ENCODE peak calls at places on chromosomes 13 and 19, in four cellular contexts. Z, P, G and K are unnamed samples.

GRCh38 chr19:35156673-35157014 is 2.1 kb downstream of the FXYD5 start:
- DNase-seq in P (no peak), Z (no peak), G (no peak), K (no peak)

GRCh38 chr19:12786149-12786870 is 5.0 kb upstream of the JUNB start:
- DNase-seq in P (peak), Z (no peak), G (no peak), K (no peak)

GRCh38 chr19:47699360-47699917 is 13.8 kb upstream of the EHD2 start:
- DNase-seq in P (no peak), Z (peak), G (no peak), K (peak)

GRCh38 chr13:40319699-40320586 is 346.5 kb downstream of the FOXO1 start:
- DNase-seq in G (no peak), Z (no peak), P (no peak), K (no peak)

GRCh38 chr19:4988770-4989251 is 19.9 kb downstream of the KDM4B start:
- DNase-seq in Z (peak), G (peak), P (peak), K (peak)

GRCh38 chr13:113586661-113587479 is 2.3 kb downstream of the TFDP1 start:
- DNase-seq in Z (peak), G (no peak), P (no peak), K (no peak)

GRCh38 chr13:42215578-42216421 is 56.2 kb upstream of the AKAP11 start:
- DNase-seq in G (peak), Z (peak), P (no peak), K (peak)

GRCh38 chr13:106847049-106847448 is 279.1 kb upstream of the ARGLU1 start:
- DNase-seq in G (no peak), Z (no peak), P (no peak), K (no peak)

GRCh38 chr19:58569943-58570670 is 3.0 kb downstream of the MZF1 start:
- DNase-seq in Z (peak), P (no peak), G (no peak), K (no peak)

GRCh38 chr13:23656637-23657036 is 86.4 kb downstream of the TNFRSF19 start:
- DNase-seq in G (peak), Z (no peak), P (no peak), K (peak)

GRCh38 chr13:75359266-75359665 is 122.7 kb downstream of the TBC1D4 start:
- DNase-seq in G (peak), Z (no peak), P (no peak), K (peak)

GRCh38 chr19:9667898-9668297 is 7.0 kb downstream of the ZNF562 start:
- DNase-seq in P (no peak), G (no peak), Z (no peak), K (no peak)

GRCh38 chr13:102873653-102874052 is 27.8 kb downstream of the ERCC5 start:
- DNase-seq in P (no peak), G (peak), Z (no peak), K (peak)

GRCh38 chr19:49818691-49819331 is 722 bp downstream of the MED25 start:
- DNase-seq in Z (no peak), P (no peak), G (no peak), K (no peak)

GRCh38 chr13:21095311-21095710 is 33.9 kb upstream of the LATS2 start:
- DNase-seq in Z (no peak), P (no peak), G (no peak), K (no peak)

GRCh38 chr19:18300930-18301717 is 19.7 kb upstream of the JUND start:
- DNase-seq in P (no peak), Z (no peak), G (peak), K (peak)

GRCh38 chr13:70890289-70890688 is 782.0 kb upstream of the KLHL1 start:
- DNase-seq in Z (no peak), G (no peak), P (no peak), K (no peak)

GRCh38 chr19:805600-806550 is 8.6 kb downstream of the PTBP1 start:
- DNase-seq in G (no peak), P (no peak), Z (no peak), K (no peak)

GRCh38 chr13:75318138-75318833 is 163.7 kb downstream of the TBC1D4 start:
- DNase-seq in Z (no peak), P (no peak), G (no peak), K (no peak)

GRCh38 chr13:112748947-112749346 is 59.1 kb downstream of the ATP11A start:
- DNase-seq in G (no peak), P (peak), Z (no peak), K (no peak)

GRCh38 chr13:73000027-73000674 is 58.7 kb upstream of the KLF5 start:
- DNase-seq in G (peak), P (no peak), Z (no peak), K (peak)

GRCh38 chr13:102197193-102197592 is 204.7 kb downstream of the FGF14 start:
- DNase-seq in Z (peak), P (no peak), G (peak), K (peak)

GRCh38 chr19:40398417-40399056 is 8.6 kb upstream of the HIPK4 start:
- DNase-seq in Z (no peak), P (no peak), G (peak), K (no peak)

GRCh38 chr19:5293607-5294089 is 47.0 kb downstream of the PTPRS start:
- DNase-seq in Z (peak), G (peak), P (no peak), K (peak)

GRCh38 chr13:42814868-42815267 is 33.5 kb downstream of the FAM216B start:
- DNase-seq in Z (no peak), G (peak), P (no peak), K (peak)

GRCh38 chr19:13060964-13061927 is 41.4 kb downstream of the LYL1 start:
- DNase-seq in P (peak), Z (peak), G (peak), K (peak)

GRCh38 chr19:9958451-9958850 is 22.1 kb upstream of the OLFM2 start:
- DNase-seq in G (peak), P (no peak), Z (no peak), K (peak)

GRCh38 chr19:23404676-23405075 is 9.4 kb upstream of the ZNF91 start:
- DNase-seq in Z (no peak), P (no peak), G (no peak), K (no peak)

GRCh38 chr19:2865334-2866221 is 1.6 kb upstream of the ZNF556 start:
- DNase-seq in G (no peak), P (no peak), Z (no peak), K (no peak)

GRCh38 chr19:2863818-2864217 is 3.3 kb upstream of the ZNF556 start:
- DNase-seq in P (no peak), Z (no peak), G (no peak), K (no peak)

GRCh38 chr19:2869618-2870017 is 2.5 kb downstream of the ZNF556 start:
- DNase-seq in G (no peak), P (no peak), Z (no peak), K (no peak)

GRCh38 chr19:2866495-2867024 is 575 bp upstream of the ZNF556 start:
- DNase-seq in Z (no peak), G (no peak), P (no peak), K (no peak)

DNA sequence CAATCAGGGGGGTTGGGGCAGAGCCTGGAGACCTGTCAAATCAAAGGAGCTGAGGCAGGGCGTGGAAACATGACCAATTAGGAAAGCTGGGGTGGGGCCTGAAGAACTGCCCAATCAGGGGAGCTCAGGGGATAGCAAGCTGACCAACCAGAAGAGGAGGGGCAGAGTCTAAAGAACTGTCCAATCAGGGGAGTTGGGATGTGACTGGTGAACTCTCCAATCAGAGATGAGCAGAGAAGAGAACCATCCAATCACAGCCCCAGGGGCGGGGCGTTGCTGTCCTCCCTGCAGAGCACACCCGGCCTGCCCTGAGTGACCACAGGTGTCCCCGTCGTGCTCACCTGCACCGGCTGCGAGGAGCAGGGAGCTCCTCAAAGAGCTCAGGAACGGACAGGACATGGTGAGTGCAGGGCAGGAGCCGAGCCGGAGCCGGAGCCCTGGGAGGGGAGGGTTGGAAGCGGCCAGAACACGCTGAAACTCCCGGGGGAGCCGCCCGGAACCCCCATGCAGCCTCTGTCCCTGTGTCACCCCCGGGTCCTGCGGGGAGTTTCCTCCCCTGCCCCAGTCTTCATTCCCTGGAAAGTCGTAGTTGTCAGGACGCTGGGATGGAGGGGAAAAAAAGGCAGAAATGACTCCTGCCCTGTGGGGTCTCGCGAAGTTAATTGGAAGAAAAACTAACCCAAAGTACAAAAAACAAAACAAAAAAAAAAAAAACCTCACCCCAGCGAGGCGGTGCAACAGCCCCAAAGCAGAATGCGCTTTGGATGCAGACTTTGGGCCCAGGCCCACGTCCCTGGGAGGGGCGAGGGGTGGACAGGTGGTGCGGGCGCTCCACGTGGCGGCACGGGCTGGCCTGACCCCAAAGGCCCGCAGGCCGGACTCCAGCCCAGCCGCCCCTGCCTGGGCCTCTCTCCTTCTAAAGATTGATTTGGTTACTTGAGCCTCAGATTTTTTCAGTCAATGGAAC is at the start of gene ZNF556:
- DNase-seq in P (no peak), Z (peak), G (no peak), K (no peak)
- H3K4me3 ChIP-seq in P (no peak), Z (no peak), G (no peak), K (no peak)

GRCh38 chr19:54653181-54653809 is 9.5 kb upstream of the LILRB4 start:
- DNase-seq in G (peak), P (no peak), Z (no peak), K (peak)
- TF ChIP-seq CTCF in G (peak), P (peak), Z (peak), K (peak)

GRCh38 chr19:1811472-1811894 is 593 bp downstream of the ATP8B3 start:
- DNase-seq in G (peak), P (no peak), Z (no peak), K (peak)
- H3K4me3 ChIP-seq in G (peak), P (peak), Z (no peak), K (peak)

DNA sequence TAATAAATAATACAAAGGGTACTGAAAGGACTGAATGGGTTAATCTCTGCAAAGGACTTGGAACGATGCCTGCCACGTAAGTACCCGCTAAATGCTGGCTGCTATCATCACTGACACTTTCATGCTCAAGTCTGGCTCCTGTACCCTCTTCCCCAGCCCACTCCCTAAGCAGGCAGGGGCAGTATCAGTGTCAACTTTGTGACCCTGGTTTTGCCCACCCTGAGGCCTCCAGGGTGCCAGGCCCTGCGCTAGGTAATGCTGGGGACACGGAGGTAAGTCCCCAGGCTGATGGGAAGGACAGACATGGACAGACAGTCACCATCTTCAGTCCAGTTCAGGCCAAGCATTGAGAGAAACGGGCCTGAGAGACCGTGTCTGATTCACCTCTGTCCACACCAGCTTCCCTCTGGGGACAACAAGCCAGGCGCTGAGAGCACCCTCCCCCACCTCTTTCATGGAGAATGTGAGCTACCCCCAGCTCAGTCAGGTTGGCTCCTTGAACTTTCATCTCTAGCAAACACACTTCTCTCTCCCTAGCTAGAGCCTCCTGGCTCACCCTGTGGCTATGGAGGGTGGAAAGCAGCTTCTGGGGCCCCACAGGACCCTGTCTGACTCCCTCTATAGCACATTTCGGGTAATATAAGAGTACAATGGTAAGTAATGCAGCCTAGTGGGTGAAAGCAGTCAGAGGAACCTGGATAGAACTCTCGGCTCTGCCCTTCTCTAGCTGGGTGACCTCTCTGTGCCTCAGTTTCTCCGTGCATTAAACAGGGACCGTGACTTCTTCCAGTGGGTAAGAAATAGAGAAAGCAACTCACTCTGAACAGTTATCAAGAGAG is 758 bp downstream of the ETFB start:
- DNase-seq in P (no peak), G (peak), Z (no peak), K (peak)
- TF ChIP-seq CTCF in P (no peak), G (no peak), Z (no peak), K (peak)

DNA sequence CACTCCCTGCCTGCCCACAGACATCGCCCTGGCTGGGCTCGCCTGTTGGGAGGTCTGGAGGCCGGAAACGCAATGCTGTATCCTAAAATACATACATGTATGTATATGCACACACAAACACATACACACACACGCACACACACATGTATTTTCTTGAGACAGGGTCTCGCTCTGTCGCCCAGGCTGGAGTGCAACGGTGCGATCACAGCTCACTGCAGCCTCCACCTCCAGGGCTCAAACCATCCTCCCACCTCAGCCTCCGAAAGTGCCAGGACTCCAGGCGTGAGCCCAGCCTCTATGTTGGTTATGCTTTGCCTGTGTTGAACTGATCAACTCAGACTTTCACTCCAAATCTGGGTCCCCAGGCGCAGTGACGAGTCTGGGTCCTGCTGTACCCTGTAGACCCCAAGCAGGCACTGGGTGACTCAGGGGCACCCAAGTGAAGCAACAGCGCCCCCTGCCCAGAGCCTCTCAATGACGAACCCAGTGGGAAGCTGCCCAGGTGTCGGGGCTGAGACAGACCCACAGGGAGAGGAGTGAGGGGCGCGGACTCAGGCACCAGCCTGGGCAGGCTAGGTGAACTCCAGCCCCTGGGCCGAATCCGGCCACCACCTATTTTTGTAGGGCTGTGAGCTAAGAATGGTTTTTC is 27.4 kb upstream of the CACTIN start:
- DNase-seq in Z (peak), G (no peak), P (no peak), K (no peak)
- H3K4me3 ChIP-seq in Z (no peak), G (no peak), P (no peak), K (no peak)

DNA sequence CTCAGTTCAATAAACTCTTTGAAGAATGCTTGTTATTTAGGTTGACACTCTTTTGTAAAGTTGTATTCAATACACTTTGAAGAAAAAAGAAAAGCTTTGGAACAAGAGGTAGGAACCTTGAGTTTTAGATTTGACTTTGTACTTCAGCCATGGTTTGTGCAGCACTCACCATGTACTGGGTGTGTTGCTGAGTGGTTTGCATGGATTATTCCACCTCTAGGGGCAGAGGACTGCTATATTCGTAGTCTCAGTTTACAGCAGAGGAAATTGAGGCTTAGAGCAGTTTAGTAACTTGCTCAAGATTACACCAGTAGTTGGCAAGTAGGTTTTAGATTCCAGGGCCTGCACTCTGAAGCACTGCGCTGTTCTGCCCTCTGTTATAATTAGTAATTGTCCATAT is 68.8 kb downstream of the DNAJC3 start:
- DNase-seq in G (no peak), P (no peak), Z (no peak), K (no peak)
- TF ChIP-seq CTCF in G (peak), P (no peak), Z (peak), K (peak)

GRCh38 chr19:17296278-17296677 is 6.9 kb downstream of the ABHD8 start:
- DNase-seq in Z (no peak), G (peak), P (no peak), K (no peak)

GRCh38 chr19:17296976-17297375 is 6.2 kb downstream of the ABHD8 start:
- DNase-seq in G (no peak), Z (no peak), P (no peak), K (no peak)

GRCh38 chr19:17292301-17293074 is 10.7 kb downstream of the ABHD8 start:
- DNase-seq in Z (peak), G (peak), P (peak), K (peak)

GRCh38 chr19:17294051-17294891 is 9.0 kb downstream of the ABHD8 start:
- DNase-seq in G (no peak), Z (peak), P (no peak), K (peak)

DNA sequence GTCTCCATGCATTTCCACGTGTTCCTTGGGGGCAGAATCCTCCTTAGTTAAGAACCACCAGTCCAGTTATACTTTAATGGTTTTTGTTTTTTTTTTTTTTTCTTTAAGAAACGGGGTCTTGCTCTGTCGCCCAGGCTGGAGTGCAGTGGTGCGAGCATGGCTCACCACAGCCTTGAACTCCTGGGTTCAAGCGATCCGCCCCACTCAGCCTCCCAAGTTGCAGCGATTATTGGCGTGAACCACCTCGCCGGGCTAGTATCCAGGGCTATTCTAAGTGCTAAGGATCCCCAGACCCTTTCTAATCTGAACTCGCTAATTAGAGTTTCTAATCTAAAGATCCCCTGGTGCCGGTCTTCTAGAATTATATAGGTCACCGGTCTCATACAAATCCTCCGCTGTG is 9.6 kb downstream of the ABHD8 start:
- DNase-seq in G (no peak), Z (no peak), P (no peak), K (no peak)
- H3K4me3 ChIP-seq in G (no peak), Z (no peak), P (no peak), K (no peak)

DNA sequence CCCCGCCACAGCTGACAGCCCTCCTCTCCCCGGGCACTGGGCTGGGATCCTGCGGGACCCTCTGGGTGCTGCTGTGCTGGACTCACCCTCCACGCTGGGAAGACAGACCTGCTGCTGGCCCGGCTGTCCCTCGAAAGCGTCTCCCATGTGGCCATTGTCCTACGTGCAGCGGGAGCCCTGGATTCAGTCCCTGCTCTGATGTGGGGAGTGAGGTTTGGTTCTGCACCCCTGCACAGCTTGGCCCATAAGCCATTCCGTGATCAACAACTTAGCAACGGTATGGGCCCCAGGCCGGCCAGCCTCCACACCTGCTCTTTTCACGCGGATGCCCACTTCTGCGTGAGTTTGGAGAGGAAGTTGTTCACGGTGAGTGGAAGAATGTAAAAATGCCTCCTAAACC is 195.2 kb downstream of the TEX29 start:
- DNase-seq in P (no peak), G (no peak), Z (no peak), K (no peak)
- TF ChIP-seq CTCF in P (no peak), G (no peak), Z (no peak), K (no peak)

DNA sequence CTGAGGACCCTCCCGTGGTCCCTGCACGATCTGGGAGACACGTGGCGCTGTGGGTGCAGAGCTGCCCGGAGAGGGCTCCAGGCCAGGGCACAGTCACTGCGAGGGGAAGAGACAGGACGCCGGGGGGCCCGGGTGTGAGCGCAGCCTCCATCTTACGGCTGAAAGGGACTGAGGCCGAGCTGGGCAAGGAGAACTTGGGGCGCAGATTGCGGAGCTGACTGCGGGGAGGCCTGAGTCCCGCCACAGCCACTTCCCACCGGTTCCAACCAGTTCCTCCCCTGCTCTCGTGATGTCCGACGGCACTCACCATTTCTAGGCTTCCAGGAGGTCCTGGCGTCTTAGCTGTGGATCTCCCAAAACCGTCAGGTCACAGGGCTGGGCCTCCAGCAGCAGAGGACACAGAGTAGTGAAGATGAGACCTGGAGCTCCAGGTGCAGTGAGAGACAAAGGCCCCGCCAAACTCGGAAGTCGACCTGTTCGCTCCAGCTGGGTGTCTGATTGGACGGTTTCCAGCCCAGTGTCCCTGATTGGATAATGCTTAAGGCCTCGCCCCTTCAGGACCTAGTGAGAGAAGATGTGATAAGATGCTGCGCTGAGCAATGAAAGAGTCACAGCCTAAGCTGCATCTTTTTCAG is 4.8 kb upstream of the ZNF253 start:
- DNase-seq in P (no peak), Z (no peak), G (no peak), K (no peak)
- H3K4me3 ChIP-seq in P (no peak), Z (no peak), G (no peak), K (no peak)